ENCODE peak calls at places on chromosome 10, in seven cellular contexts. F is cardiac muscle cell; N is neural progenitor cell; I is colonic mucosa; G is neuronal stem cell; Y is aorta; K is CD4-positive, alpha-beta memory T cell. Q is an unnamed sample.

GRCh38 chr10:78212134-78212785 is 178.6 kb downstream of the RPS24 start:
- DNase-seq in K (no peak), Y (no peak), G (no peak), F (no peak), N (no peak), I (no peak), Q (no peak)

GRCh38 chr10:116143673-116144072 is 129.3 kb downstream of the GFRA1 start:
- DNase-seq in F (no peak), N (no peak), Y (no peak), G (no peak), K (no peak), I (no peak), Q (no peak)

GRCh38 chr10:98917828-98918227 is 317.8 kb downstream of the HPSE2 start:
- DNase-seq in K (no peak), F (no peak), G (no peak), N (no peak), Y (no peak), I (no peak), Q (no peak)

GRCh38 chr10:30491204-30491603 is 57.2 kb downstream of the MAP3K8 start:
- DNase-seq in F (peak; percentile 81), G (no peak), I (no peak), N (no peak), K (no peak), Y (no peak), Q (no peak)

GRCh38 chr10:61747341-61747740 is 84.6 kb downstream of the CABCOCO1 start:
- DNase-seq in I (no peak), K (no peak), F (no peak), N (no peak), G (no peak), Y (no peak), Q (no peak)

GRCh38 chr10:94315975-94316464 is 46.7 kb downstream of the NOC3L start:
- DNase-seq in I (no peak), N (peak; percentile 23), K (no peak), F (peak; percentile 85), Y (no peak), G (no peak), Q (no peak)

GRCh38 chr10:104441601-104442000 is 88.0 kb downstream of the CFAP58 start:
- DNase-seq in G (no peak), I (no peak), Y (no peak), K (no peak), N (no peak), F (peak; percentile 90), Q (no peak)

GRCh38 chr10:128506423-128506822 is 380.2 kb upstream of the MKI67 start:
- DNase-seq in N (no peak), K (no peak), Y (no peak), F (no peak), G (no peak), I (no peak), Q (no peak)

GRCh38 chr10:32244421-32245207 is 102.3 kb downstream of the EPC1 start:
- DNase-seq in G (no peak), N (no peak), I (no peak), F (no peak), K (no peak), Y (no peak), Q (no peak)

GRCh38 chr10:71228875-71229720 is 16.7 kb downstream of the UNC5B start:
- DNase-seq in F (no peak), K (no peak), I (no peak), G (no peak), N (no peak), Y (no peak), Q (no peak)
- H3K4me1 ChIP-seq in F (peaks cover 66% of the 10 kb centered on the region), K (no peaks in the 10 kb centered on the region), I (peaks cover 4% of the 10 kb centered on the region), G (peaks cover 8% of the 10 kb centered on the region), N (peaks cover 5% of the 10 kb centered on the region), Y (no peaks in the 10 kb centered on the region), Q (no peaks in the 10 kb centered on the region)

DNA sequence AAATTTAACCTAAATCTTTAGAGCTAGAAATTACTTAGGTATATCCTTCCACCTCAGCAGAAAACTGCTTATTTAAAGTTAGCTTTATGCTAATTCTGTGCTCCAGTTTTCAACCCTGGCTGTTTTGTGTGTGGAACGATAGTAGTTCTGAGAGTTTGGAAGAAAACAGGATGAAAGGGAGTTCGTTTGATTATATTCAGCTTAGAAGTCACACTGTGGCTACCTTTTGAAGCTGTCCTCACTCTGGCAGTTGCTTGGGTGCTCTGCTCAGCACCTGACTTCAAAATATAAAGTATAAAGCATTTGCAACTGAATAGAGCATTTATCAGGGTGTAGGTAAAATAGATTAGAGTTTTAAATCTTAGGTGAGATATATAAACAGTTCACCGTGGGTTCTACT is 2.7 kb upstream of the ASCC1 start:
- DNase-seq in K (no peak), Y (no peak), G (no peak), F (no peak), N (no peak), I (no peak), Q (no peak)
- H3K4me3 ChIP-seq in K (no peak overlapping the region), Y (no peak overlapping the region), G (no peak overlapping the region), F (no peak overlapping the region), N (no peak overlapping the region), I (no peak overlapping the region), Q (no peak overlapping the region)

GRCh38 chr10:114328876-114329275 is 75.4 kb downstream of the AFAP1L2 start:
- DNase-seq in I (no peak), K (no peak), F (peak; percentile 51), Y (no peak), N (no peak), G (no peak), Q (no peak)

GRCh38 chr10:114334301-114334700 is 70.0 kb downstream of the AFAP1L2 start:
- DNase-seq in Y (no peak), F (peak; percentile 47), G (no peak), N (no peak), K (no peak), I (no peak), Q (no peak)

GRCh38 chr10:114335614-114336013 is 68.7 kb downstream of the AFAP1L2 start:
- DNase-seq in K (no peak), I (no peak), G (no peak), F (no peak), Y (no peak), N (no peak), Q (no peak)

GRCh38 chr10:114332301-114332797 is 72.0 kb downstream of the AFAP1L2 start:
- DNase-seq in G (no peak), K (no peak), Y (no peak), I (no peak), F (no peak), N (no peak), Q (no peak)

DNA sequence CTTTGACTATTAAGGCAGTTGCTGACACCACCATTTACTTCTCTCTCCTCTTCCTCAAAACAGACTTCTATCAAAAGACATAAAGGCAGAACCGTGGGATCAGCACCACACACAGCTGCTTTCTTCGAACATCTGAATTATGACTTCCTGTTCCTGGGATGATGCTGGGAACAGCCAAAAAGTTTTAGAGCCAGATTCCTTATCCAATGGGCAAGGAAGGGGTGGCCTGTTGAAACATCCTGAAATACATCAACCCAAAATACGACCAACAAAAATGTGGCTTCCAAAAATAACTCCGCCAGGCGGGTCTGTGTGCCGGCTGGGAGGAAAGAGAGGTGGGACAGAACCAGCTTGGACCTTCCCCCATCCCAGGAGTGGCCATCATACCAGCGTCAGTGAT is 71.5 kb downstream of the AFAP1L2 start:
- DNase-seq in Y (no peak), K (no peak), I (no peak), F (no peak), N (no peak), G (no peak), Q (no peak)
- H3K4me1 ChIP-seq in Y (no peaks in the 10 kb centered on the region), K (no peaks in the 10 kb centered on the region), I (no peaks in the 10 kb centered on the region), F (no peaks in the 10 kb centered on the region), N (peaks cover 25% of the 10 kb centered on the region), G (peaks cover 14% of the 10 kb centered on the region), Q (no peaks in the 10 kb centered on the region)

GRCh38 chr10:5448333-5449048 is 36.1 kb downstream of the NET1 start:
- DNase-seq in Y (no peak), N (no peak), F (no peak), I (no peak), G (no peak), K (no peak), Q (no peak)
- H3K4me3 ChIP-seq in Y (peak overlapping the region; percentile 98), N (peak overlapping the region; percentile 44), F (peak overlapping the region; percentile 44), I (peak overlapping the region; percentile 40), G (no peak overlapping the region), K (no peak overlapping the region), Q (no peak overlapping the region)

DNA sequence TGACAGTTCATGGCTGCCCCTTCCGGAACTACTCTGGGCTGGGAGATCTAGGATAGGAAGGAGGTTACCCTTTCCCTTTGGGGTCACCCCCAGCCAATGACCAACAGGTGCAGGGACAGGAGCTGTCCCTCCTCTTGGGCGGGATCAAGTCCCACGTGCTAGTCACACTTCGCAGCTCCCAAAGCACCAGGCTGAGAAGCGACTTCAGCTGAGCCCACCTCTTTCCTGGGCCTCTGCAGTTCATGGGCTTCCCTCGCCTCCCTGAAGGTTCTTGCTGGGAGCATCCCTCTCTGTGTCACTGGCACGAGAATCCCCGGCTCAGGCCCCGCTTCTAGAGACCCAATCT is 115.5 kb downstream of the FAM53B start:
- DNase-seq in N (no peak), K (no peak), F (no peak), I (no peak), Y (no peak), G (no peak), Q (no peak)
- H3K4me1 ChIP-seq in N (peaks cover 33% of the 10 kb centered on the region), K (peaks cover 80% of the 10 kb centered on the region), F (peaks cover 4% of the 10 kb centered on the region), I (peaks cover 20% of the 10 kb centered on the region), Y (no peaks in the 10 kb centered on the region), G (peaks cover 25% of the 10 kb centered on the region), Q (no peaks in the 10 kb centered on the region)

GRCh38 chr10:91555455-91555854 is 77.4 kb downstream of the PPP1R3C start:
- DNase-seq in Y (no peak), I (no peak), K (no peak), G (no peak), F (no peak), N (no peak), Q (no peak)

GRCh38 chr10:91549296-91549695 is 83.6 kb downstream of the PPP1R3C start:
- DNase-seq in G (no peak), I (no peak), N (no peak), Y (no peak), F (no peak), K (no peak), Q (no peak)

GRCh38 chr10:91552706-91553105 is 80.2 kb downstream of the PPP1R3C start:
- DNase-seq in F (peak; percentile 39), I (no peak), G (no peak), N (peak; percentile 39), Y (no peak), K (no peak), Q (peak; percentile 14)

GRCh38 chr10:91551856-91552255 is 81.0 kb downstream of the PPP1R3C start:
- DNase-seq in G (peak; percentile 56), F (peak; percentile 86), N (peak; percentile 86), Y (no peak), I (peak; percentile 46), K (no peak), Q (peak; percentile 47)

DNA sequence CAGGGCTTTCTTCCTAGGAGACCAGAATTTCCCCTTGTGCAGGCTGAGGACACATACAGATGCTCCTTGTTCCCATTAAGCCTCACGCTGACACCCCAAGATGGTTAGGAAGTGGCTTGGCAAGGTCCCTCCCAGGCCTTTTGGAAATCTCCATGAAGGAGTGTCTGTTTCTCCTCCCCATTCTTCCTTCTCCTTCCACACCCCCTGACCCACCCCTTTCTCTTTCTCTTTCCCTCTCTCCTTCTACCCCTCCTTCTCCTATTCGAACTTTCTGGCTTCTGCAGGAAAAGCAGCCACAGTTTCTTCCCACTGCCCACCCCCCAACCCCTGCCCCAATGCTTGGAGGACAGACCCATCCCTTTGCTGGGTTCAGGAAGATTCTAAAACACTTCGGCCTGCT is 80.6 kb downstream of the PPP1R3C start:
- DNase-seq in K (no peak), N (peak; percentile 9), G (no peak), F (no peak), Y (no peak), I (no peak), Q (no peak)
- H3K4me3 ChIP-seq in K (no peak overlapping the region), N (no peak overlapping the region), G (no peak overlapping the region), F (no peak overlapping the region), Y (no peak overlapping the region), I (no peak overlapping the region), Q (no peak overlapping the region)

GRCh38 chr10:110365356-110366143 is 60.8 kb upstream of the SMNDC1 start:
- DNase-seq in N (no peak), K (no peak), F (no peak), Y (no peak), I (no peak), G (no peak), Q (no peak)
- H3K4me1 ChIP-seq in N (peaks cover 12% of the 10 kb centered on the region), K (peaks cover 20% of the 10 kb centered on the region), F (peaks cover 14% of the 10 kb centered on the region), Y (no peaks in the 10 kb centered on the region), I (no peaks in the 10 kb centered on the region), G (peaks cover 10% of the 10 kb centered on the region), Q (no peaks in the 10 kb centered on the region)

Q was measured in HAP-1.